ENCODE peak calls at places on chromosomes 13 and 19, in four cellular contexts. V is HepG2, I is K562, A is GM12878. Y is an unnamed sample.

GRCh38 chr13:94362411-94362909 is 117.0 kb downstream of the DCT start:
- DNase-seq in I (peak; percentile 76), A (peak; percentile 36), V (peak; percentile 46), Y (peak; percentile 81)

GRCh38 chr19:33292595-33293254 is 9.6 kb downstream of the CEBPA start:
- DNase-seq in A (no peak), I (no peak), V (no peak), Y (no peak)

GRCh38 chr19:17026041-17026658 is 460 bp downstream of the CPAMD8 start:
- DNase-seq in I (no peak), V (no peak), A (no peak), Y (no peak)

GRCh38 chr19:38869836-38870607 is 8.1 kb downstream of the RINL start:
- DNase-seq in V (no peak), I (no peak), A (no peak), Y (peak; percentile 91)

GRCh38 chr13:20566424-20566916 is 487 bp upstream of the IFT88 start:
- DNase-seq in V (peak; percentile 76), A (no peak), I (no peak), Y (no peak)

GRCh38 chr13:66574606-66575005 is 655.5 kb downstream of the PCDH9 start:
- DNase-seq in I (no peak), V (no peak), A (no peak), Y (no peak)

GRCh38 chr13:39417643-39418042 is 185.3 kb downstream of the LHFPL6 start:
- DNase-seq in V (no peak), A (no peak), I (no peak), Y (no peak)

GRCh38 chr13:98370806-98371553 is 193.9 kb upstream of the RNF113B start:
- DNase-seq in V (no peak), I (no peak), A (no peak), Y (no peak)

GRCh38 chr19:16141043-16141442 is 2.4 kb upstream of the HSH2D start:
- DNase-seq in V (no peak), A (peak; percentile 75), I (peak; percentile 42), Y (no peak)

DNA sequence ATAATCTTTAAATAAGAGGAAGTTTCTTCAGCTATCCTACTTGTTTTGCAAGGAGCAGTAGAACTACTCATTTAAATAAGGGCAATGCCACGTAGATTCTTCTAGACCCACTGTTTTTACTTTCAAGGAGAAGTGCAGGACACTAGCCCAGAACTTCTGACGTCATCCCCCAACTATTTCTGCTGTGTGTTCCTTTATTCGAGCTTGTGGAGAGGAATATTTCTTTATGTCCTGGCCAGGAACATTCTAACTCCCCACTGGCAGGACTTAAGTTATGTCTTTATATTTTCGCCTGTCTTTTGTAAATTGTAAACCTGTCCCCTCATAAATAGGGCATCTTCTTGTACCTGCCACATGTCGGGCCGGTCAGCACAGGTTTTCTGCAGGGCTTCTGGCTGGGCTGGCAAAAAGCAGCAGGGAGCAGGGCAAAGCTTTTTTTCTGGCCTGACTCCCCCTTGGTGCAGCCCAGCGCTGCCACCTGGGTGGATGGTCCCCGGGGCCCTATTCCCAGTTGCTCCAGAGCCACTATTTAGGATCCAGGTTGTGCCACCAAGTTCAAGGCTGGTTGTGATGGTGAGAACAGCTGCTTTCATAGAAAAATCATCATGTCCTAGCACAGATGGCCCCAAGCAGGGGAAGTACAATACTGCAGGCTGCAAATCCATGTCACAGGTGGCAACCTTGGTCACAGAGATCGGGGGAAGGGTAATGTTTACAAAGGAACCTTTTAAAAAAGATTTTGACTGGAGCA is 1.8 kb downstream of the MBNL2 start:
- DNase-seq in I (peak; percentile 32), V (peak; percentile 64), A (no peak), Y (no peak)
- H3K79me2 ChIP-seq in I (peaks cover 71% of the 10 kb centered on the region), V (peaks cover 78% of the 10 kb centered on the region), A (peaks cover 51% of the 10 kb centered on the region), Y (peaks cover 75% of the 10 kb centered on the region)

DNA sequence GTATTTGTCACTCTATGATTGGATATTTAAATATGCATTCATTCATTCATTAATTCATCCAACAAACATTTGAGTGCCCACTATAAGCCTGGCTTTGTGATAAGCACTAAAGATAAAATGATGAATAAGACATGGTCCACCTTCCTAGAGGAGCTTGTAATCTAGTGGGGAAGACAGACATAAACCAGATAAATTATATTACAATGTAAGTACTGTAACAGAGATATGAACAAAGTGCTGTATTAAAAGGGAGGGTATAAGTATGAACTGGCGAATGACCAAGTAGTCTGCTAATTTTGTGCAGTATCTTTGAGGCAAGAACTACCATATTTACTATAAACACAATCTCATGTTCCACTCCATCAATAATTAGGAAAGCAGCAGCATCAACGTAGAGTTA is 88.2 kb downstream of the RBM26 start:
- DNase-seq in I (no peak), V (no peak), A (no peak), Y (peak; percentile 6)
- H3K9ac ChIP-seq in I (no peak overlapping the region), V (no peak overlapping the region), A (no peak overlapping the region), Y (no peak overlapping the region)

GRCh38 chr13:73521970-73522549 is 463.3 kb downstream of the KLF5 start:
- DNase-seq in A (no peak), V (no peak), I (no peak), Y (no peak)
- TF ChIP-seq MXI1 in A (no peak), V (no peak), I (no peak), Y (no peak)

DNA sequence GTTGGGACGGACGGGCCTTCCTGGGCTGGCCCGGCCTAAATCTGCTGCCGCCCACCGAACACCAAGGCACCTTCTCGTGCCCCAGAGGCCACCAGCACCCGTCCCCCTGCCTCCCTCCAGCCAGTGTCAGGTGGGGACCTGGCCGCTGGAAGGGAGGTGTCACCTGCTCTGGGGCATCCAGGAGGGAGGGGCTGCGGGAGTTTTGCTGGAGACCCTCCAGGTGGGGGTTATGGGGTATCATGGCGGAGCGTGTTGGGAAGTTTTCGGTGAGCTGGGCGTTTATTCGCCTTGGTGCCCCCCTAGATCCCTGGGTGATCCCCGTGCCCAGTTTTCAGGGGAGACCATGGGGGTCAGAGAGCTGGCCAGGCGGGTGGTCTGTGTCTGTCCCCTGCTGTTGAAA is 9.7 kb downstream of the CSNK1G2 start:
- DNase-seq in V (no peak), I (no peak), A (no peak), Y (no peak)
- H3K79me2 ChIP-seq in V (peaks cover 62% of the 10 kb centered on the region), I (peaks cover 86% of the 10 kb centered on the region), A (peaks cover 56% of the 10 kb centered on the region), Y (peaks cover 99% of the 10 kb centered on the region)

DNA sequence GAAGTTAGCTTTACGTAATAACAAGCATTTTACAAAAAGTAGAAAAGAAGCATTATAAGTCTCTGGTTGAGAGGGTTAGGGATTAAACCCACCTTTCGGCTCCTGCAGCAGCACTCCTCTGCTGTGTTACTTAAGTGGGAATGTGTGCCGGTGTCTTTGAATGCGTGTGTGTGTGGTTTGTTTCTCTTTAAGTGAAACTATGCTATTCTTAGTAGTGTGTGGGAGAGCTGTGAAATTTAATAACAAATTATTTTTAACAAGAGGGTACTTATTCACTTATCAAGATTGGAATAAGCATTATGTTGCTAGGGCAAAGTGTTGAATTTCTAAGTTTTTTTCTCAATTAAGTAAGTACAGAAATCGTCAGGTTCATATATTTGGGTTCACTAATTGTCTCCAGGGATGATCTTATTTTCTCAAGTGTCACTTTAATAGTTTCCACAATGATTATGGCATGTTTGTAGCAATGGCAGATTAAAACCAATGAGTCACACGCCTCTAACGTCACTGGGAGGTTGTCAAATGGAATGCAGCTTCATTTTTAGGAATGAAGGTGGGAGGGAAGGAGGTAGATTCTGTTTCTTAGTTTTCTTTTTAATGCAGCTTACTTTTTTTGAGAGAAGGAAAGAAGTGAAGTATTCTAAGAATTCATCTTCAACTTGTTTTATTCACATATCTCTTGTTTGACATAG is 151.3 kb downstream of the LMO7 start:
- DNase-seq in V (no peak), A (no peak), I (no peak), Y (no peak)
- H3K9ac ChIP-seq in V (no peak overlapping the region), A (no peak overlapping the region), I (no peak overlapping the region), Y (no peak overlapping the region)

DNA sequence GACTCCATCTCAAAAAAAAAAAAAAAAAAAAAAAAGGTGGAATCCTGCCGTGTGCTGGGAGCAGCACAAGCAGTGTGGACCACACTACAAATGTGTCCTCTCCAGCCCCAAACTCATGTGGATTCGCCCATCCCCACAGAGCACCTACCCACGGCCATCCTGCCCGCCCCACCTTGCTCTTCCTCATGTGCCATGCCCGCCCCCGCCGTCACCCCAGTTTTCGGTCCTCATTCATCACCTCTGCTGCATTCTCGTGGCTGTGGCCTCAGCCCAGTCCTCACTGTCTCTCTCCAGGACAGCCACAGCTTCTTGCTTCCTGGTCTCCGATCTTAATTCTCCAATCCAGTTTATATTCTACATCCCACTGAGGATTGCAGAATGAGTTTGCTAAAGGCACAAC is 80.0 kb upstream of the TM9SF2 start:
- DNase-seq in V (no peak), A (no peak), I (no peak), Y (no peak)
- TF ChIP-seq MXI1 in V (no peak), A (no peak), I (no peak), Y (no peak)